ENCODE peak calls at places on chromosome 15, in nine cellular contexts. One of them, this sample, is unnamed.

GRCh38 chr15:101126618-101127502 is 125.0 kb downstream of the CHSY1 start:
- DNase-seq in HFF-Myc: no peak
- DNase-seq in BE2C: peak
- DNase-seq in tibial nerve: no peak
- DNase-seq in lower lobe of right lung: no peak
- DNase-seq in psoas muscle: no peak
- DNase-seq in AG04450: no peak
- DNase-seq in DND-41: peak
- DNase-seq in left ventricle myocardium inferior: no peak
- DNase-seq in this sample: no peak

GRCh38 chr15:70526221-70526973 is 237.0 kb downstream of the UACA start:
- DNase-seq in psoas muscle: no peak
- DNase-seq in AG04450: no peak
- DNase-seq in DND-41: no peak
- DNase-seq in lower lobe of right lung: no peak
- DNase-seq in HFF-Myc: peak
- DNase-seq in tibial nerve: peak
- DNase-seq in left ventricle myocardium inferior: no peak
- DNase-seq in BE2C: peak
- DNase-seq in this sample: no peak

GRCh38 chr15:55250392-55250791 is 39.2 kb downstream of the RAB27A start:
- DNase-seq in lower lobe of right lung: no peak
- DNase-seq in AG04450: peak
- DNase-seq in DND-41: no peak
- DNase-seq in left ventricle myocardium inferior: no peak
- DNase-seq in tibial nerve: no peak
- DNase-seq in BE2C: no peak
- DNase-seq in HFF-Myc: peak
- DNase-seq in psoas muscle: no peak
- DNase-seq in this sample: no peak

GRCh38 chr15:98824595-98824994 is 176.3 kb downstream of the IGF1R start:
- DNase-seq in psoas muscle: no peak
- DNase-seq in left ventricle myocardium inferior: no peak
- DNase-seq in AG04450: no peak
- DNase-seq in tibial nerve: no peak
- DNase-seq in DND-41: no peak
- DNase-seq in HFF-Myc: no peak
- DNase-seq in lower lobe of right lung: no peak
- DNase-seq in BE2C: no peak
- DNase-seq in this sample: no peak

GRCh38 chr15:94286581-94286980 is 55.2 kb downstream of the MCTP2 start:
- DNase-seq in DND-41: no peak
- DNase-seq in AG04450: no peak
- DNase-seq in left ventricle myocardium inferior: no peak
- DNase-seq in BE2C: peak
- DNase-seq in psoas muscle: no peak
- DNase-seq in tibial nerve: no peak
- DNase-seq in lower lobe of right lung: no peak
- DNase-seq in HFF-Myc: no peak
- DNase-seq in this sample: no peak

GRCh38 chr15:94265009-94265408 is 33.6 kb downstream of the MCTP2 start:
- DNase-seq in DND-41: no peak
- DNase-seq in BE2C: no peak
- DNase-seq in lower lobe of right lung: no peak
- DNase-seq in AG04450: no peak
- DNase-seq in left ventricle myocardium inferior: no peak
- DNase-seq in psoas muscle: no peak
- DNase-seq in tibial nerve: no peak
- DNase-seq in HFF-Myc: no peak
- DNase-seq in this sample: no peak

GRCh38 chr15:38197553-38197952 is 55.1 kb upstream of the SPRED1 start:
- DNase-seq in AG04450: no peak
- DNase-seq in DND-41: no peak
- DNase-seq in BE2C: no peak
- DNase-seq in psoas muscle: no peak
- DNase-seq in left ventricle myocardium inferior: no peak
- DNase-seq in HFF-Myc: no peak
- DNase-seq in tibial nerve: no peak
- DNase-seq in lower lobe of right lung: no peak
- DNase-seq in this sample: no peak

GRCh38 chr15:101496198-101496986 is 6.9 kb upstream of the PCSK6 start:
- DNase-seq in DND-41: no peak
- DNase-seq in left ventricle myocardium inferior: no peak
- DNase-seq in lower lobe of right lung: no peak
- DNase-seq in HFF-Myc: no peak
- DNase-seq in AG04450: no peak
- DNase-seq in BE2C: no peak
- DNase-seq in psoas muscle: no peak
- DNase-seq in tibial nerve: no peak
- DNase-seq in this sample: no peak

GRCh38 chr15:61070111-61070901 is 158.8 kb downstream of the RORA start:
- DNase-seq in psoas muscle: no peak
- DNase-seq in lower lobe of right lung: no peak
- DNase-seq in AG04450: no peak
- DNase-seq in left ventricle myocardium inferior: no peak
- DNase-seq in HFF-Myc: no peak
- DNase-seq in tibial nerve: no peak
- DNase-seq in DND-41: no peak
- DNase-seq in BE2C: no peak
- DNase-seq in this sample: no peak

GRCh38 chr15:38050529-38050928 is 116.1 kb downstream of the TMCO5A start:
- DNase-seq in BE2C: no peak
- DNase-seq in AG04450: no peak
- DNase-seq in HFF-Myc: no peak
- DNase-seq in psoas muscle: no peak
- DNase-seq in DND-41: no peak
- DNase-seq in lower lobe of right lung: no peak
- DNase-seq in left ventricle myocardium inferior: no peak
- DNase-seq in tibial nerve: no peak
- DNase-seq in this sample: no peak

GRCh38 chr15:87758739-87759457 is 497.6 kb downstream of the NTRK3 start:
- DNase-seq in HFF-Myc: no peak
- DNase-seq in left ventricle myocardium inferior: no peak
- DNase-seq in tibial nerve: no peak
- DNase-seq in psoas muscle: no peak
- DNase-seq in AG04450: no peak
- DNase-seq in lower lobe of right lung: no peak
- DNase-seq in DND-41: no peak
- DNase-seq in BE2C: no peak
- DNase-seq in this sample: no peak

GRCh38 chr15:71444866-71445590 is 329.8 kb downstream of the THSD4 start:
- DNase-seq in DND-41: no peak
- DNase-seq in left ventricle myocardium inferior: no peak
- DNase-seq in AG04450: no peak
- DNase-seq in psoas muscle: no peak
- DNase-seq in HFF-Myc: no peak
- DNase-seq in tibial nerve: no peak
- DNase-seq in lower lobe of right lung: no peak
- DNase-seq in BE2C: no peak
- DNase-seq in this sample: no peak

GRCh38 chr15:61818801-61819200 is 241.4 kb downstream of the VPS13C start:
- DNase-seq in lower lobe of right lung: no peak
- DNase-seq in left ventricle myocardium inferior: no peak
- DNase-seq in HFF-Myc: no peak
- DNase-seq in tibial nerve: no peak
- DNase-seq in DND-41: no peak
- DNase-seq in BE2C: no peak
- DNase-seq in AG04450: no peak
- DNase-seq in psoas muscle: no peak
- DNase-seq in this sample: no peak

GRCh38 chr15:63250312-63250965 is 27.0 kb upstream of the APH1B start:
- DNase-seq in left ventricle myocardium inferior: no peak
- DNase-seq in lower lobe of right lung: no peak
- DNase-seq in HFF-Myc: peak
- DNase-seq in psoas muscle: no peak
- DNase-seq in DND-41: no peak
- DNase-seq in AG04450: peak
- DNase-seq in tibial nerve: no peak
- DNase-seq in BE2C: no peak
- DNase-seq in this sample: no peak

GRCh38 chr15:84982301-84982920 is 755 bp downstream of the PDE8A start:
- DNase-seq in HFF-Myc: no peak
- DNase-seq in BE2C: peak
- DNase-seq in psoas muscle: peak
- DNase-seq in tibial nerve: no peak
- DNase-seq in DND-41: no peak
- DNase-seq in left ventricle myocardium inferior: peak
- DNase-seq in AG04450: no peak
- DNase-seq in lower lobe of right lung: peak
- DNase-seq in this sample: no peak

GRCh38 chr15:25172691-25173090 is 217.9 kb downstream of the SNRPN start:
- DNase-seq in psoas muscle: peak
- DNase-seq in left ventricle myocardium inferior: no peak
- DNase-seq in tibial nerve: no peak
- DNase-seq in HFF-Myc: no peak
- DNase-seq in DND-41: no peak
- DNase-seq in lower lobe of right lung: peak
- DNase-seq in AG04450: no peak
- DNase-seq in BE2C: peak
- DNase-seq in this sample: peak

GRCh38 chr15:44801368-44801767 is 65.0 kb downstream of the TRIM69 start:
- DNase-seq in HFF-Myc: no peak
- DNase-seq in DND-41: no peak
- DNase-seq in lower lobe of right lung: no peak
- DNase-seq in left ventricle myocardium inferior: no peak
- DNase-seq in BE2C: no peak
- DNase-seq in AG04450: no peak
- DNase-seq in psoas muscle: no peak
- DNase-seq in tibial nerve: no peak
- DNase-seq in this sample: no peak

GRCh38 chr15:44801797-44802196 is 65.5 kb downstream of the TRIM69 start:
- DNase-seq in lower lobe of right lung: no peak
- DNase-seq in psoas muscle: no peak
- DNase-seq in DND-41: no peak
- DNase-seq in BE2C: no peak
- DNase-seq in HFF-Myc: no peak
- DNase-seq in AG04450: no peak
- DNase-seq in left ventricle myocardium inferior: no peak
- DNase-seq in tibial nerve: no peak
- DNase-seq in this sample: no peak

GRCh38 chr15:44796508-44796907 is 60.2 kb downstream of the TRIM69 start:
- DNase-seq in AG04450: no peak
- DNase-seq in BE2C: no peak
- DNase-seq in tibial nerve: no peak
- DNase-seq in left ventricle myocardium inferior: no peak
- DNase-seq in lower lobe of right lung: no peak
- DNase-seq in HFF-Myc: no peak
- DNase-seq in psoas muscle: no peak
- DNase-seq in DND-41: no peak
- DNase-seq in this sample: no peak

GRCh38 chr15:44802336-44802735 is 66.0 kb downstream of the TRIM69 start:
- DNase-seq in tibial nerve: no peak
- DNase-seq in lower lobe of right lung: no peak
- DNase-seq in BE2C: no peak
- DNase-seq in AG04450: no peak
- DNase-seq in DND-41: no peak
- DNase-seq in left ventricle myocardium inferior: no peak
- DNase-seq in psoas muscle: no peak
- DNase-seq in HFF-Myc: no peak
- DNase-seq in this sample: no peak

GRCh38 chr15:44798815-44799214 is 62.5 kb downstream of the TRIM69 start:
- DNase-seq in lower lobe of right lung: no peak
- DNase-seq in psoas muscle: no peak
- DNase-seq in BE2C: peak
- DNase-seq in tibial nerve: no peak
- DNase-seq in HFF-Myc: no peak
- DNase-seq in DND-41: no peak
- DNase-seq in AG04450: no peak
- DNase-seq in left ventricle myocardium inferior: no peak
- DNase-seq in this sample: no peak
- TF ChIP-seq CTCF in lower lobe of right lung: no peak
- TF ChIP-seq CTCF in psoas muscle: no peak
- TF ChIP-seq CTCF in BE2C: peak
- TF ChIP-seq CTCF in tibial nerve: no peak
- TF ChIP-seq CTCF in HFF-Myc: peak
- TF ChIP-seq CTCF in DND-41: peak
- TF ChIP-seq CTCF in AG04450: peak
- TF ChIP-seq CTCF in left ventricle myocardium inferior: peak
- TF ChIP-seq CTCF in this sample: no peak

DNA sequence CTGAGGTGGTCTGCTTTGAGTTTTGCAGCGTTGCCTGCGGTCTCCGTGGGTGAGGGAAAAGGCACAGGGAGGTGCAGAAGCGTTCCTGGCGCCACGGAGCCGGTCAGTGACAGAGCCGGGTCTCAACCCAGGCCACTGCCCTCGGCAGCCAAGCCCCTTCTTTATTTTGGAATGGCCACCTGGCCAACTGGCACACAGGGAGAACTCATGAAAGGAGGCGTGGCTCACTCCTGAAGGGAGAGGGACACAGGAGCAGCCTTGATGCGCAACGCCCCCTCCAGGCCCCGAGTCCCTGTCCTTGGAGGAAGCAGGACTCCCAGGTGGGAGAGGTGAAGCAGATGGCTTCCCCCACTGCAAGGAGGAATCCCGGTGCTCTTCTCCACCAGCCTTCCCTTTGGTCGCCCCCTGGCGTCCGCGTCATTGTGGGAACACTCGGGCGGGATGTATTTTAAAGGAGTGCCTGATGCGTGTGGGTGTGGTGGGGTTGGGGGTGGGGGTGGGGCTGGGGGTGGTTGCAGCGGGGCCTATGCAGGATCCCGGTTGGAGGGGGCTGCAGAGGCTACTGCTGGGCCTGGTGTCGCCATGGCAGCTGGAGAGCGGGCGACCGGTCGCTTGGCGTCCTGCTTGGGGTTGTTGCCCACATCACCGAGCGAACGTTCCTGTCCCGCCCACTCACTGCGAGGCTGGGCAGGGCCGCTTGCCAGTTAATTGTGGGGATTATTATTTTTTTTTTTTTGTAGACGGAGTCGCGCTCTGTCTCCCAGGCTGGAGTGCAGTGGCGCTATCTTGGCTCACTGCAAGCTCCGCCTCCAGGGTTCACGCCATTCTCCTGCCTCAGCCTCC is 32.6 kb downstream of the APBA2 start:
- DNase-seq in AG04450: no peak
- DNase-seq in DND-41: no peak
- DNase-seq in lower lobe of right lung: peak
- DNase-seq in tibial nerve: no peak
- DNase-seq in psoas muscle: no peak
- DNase-seq in HFF-Myc: no peak
- DNase-seq in left ventricle myocardium inferior: no peak
- DNase-seq in BE2C: no peak
- DNase-seq in this sample: no peak
- TF ChIP-seq CTCF in AG04450: no peak
- TF ChIP-seq CTCF in DND-41: no peak
- TF ChIP-seq CTCF in lower lobe of right lung: no peak
- TF ChIP-seq CTCF in tibial nerve: no peak
- TF ChIP-seq CTCF in psoas muscle: no peak
- TF ChIP-seq CTCF in HFF-Myc: no peak
- TF ChIP-seq CTCF in left ventricle myocardium inferior: peak
- TF ChIP-seq CTCF in BE2C: no peak
- TF ChIP-seq CTCF in this sample: no peak

GRCh38 chr15:40743921-40744809 is 10.9 kb downstream of the RMDN3 start:
- DNase-seq in DND-41: no peak
- DNase-seq in lower lobe of right lung: no peak
- DNase-seq in tibial nerve: no peak
- DNase-seq in AG04450: no peak
- DNase-seq in BE2C: no peak
- DNase-seq in HFF-Myc: peak
- DNase-seq in psoas muscle: no peak
- DNase-seq in left ventricle myocardium inferior: no peak
- DNase-seq in this sample: no peak
- TF ChIP-seq CTCF in DND-41: no peak
- TF ChIP-seq CTCF in lower lobe of right lung: no peak
- TF ChIP-seq CTCF in tibial nerve: no peak
- TF ChIP-seq CTCF in AG04450: peak
- TF ChIP-seq CTCF in BE2C: peak
- TF ChIP-seq CTCF in HFF-Myc: no peak
- TF ChIP-seq CTCF in psoas muscle: no peak
- TF ChIP-seq CTCF in left ventricle myocardium inferior: no peak
- TF ChIP-seq CTCF in this sample: no peak

GRCh38 chr15:57213783-57214366 is 162.4 kb upstream of the CGNL1 start:
- DNase-seq in left ventricle myocardium inferior: no peak
- DNase-seq in psoas muscle: no peak
- DNase-seq in AG04450: no peak
- DNase-seq in HFF-Myc: peak
- DNase-seq in DND-41: no peak
- DNase-seq in BE2C: no peak
- DNase-seq in lower lobe of right lung: no peak
- DNase-seq in tibial nerve: no peak
- DNase-seq in this sample: no peak
- TF ChIP-seq CTCF in left ventricle myocardium inferior: peak
- TF ChIP-seq CTCF in psoas muscle: peak
- TF ChIP-seq CTCF in AG04450: peak
- TF ChIP-seq CTCF in HFF-Myc: peak
- TF ChIP-seq CTCF in DND-41: peak
- TF ChIP-seq CTCF in BE2C: peak
- TF ChIP-seq CTCF in lower lobe of right lung: peak
- TF ChIP-seq CTCF in tibial nerve: peak
- TF ChIP-seq CTCF in this sample: no peak